ENCODE peak calls at places on chromosomes 2 and 18, in seven cellular contexts. One of them, this sample, is unnamed.
A peak's percentile ranks its signal among the peaks of the same experiment; 100 is the strongest.

GRCh38 chr2:15640291-15640711 is 48.6 kb downstream of the DDX1 start:
- DNase-seq in PC-9: no peak
- DNase-seq in epithelial cell of esophagus: peak; percentile 86
- DNase-seq in colonic mucosa: no peak
- DNase-seq in tibial nerve: no peak
- DNase-seq in prostate gland: no peak
- DNase-seq in AG10803: peak; percentile 49
- DNase-seq in this sample: no peak

GRCh38 chr2:240249423-240250149 is 109.1 kb upstream of the OTOS start:
- DNase-seq in AG10803: no peak
- DNase-seq in epithelial cell of esophagus: no peak
- DNase-seq in colonic mucosa: peak; percentile 9
- DNase-seq in prostate gland: no peak
- DNase-seq in tibial nerve: no peak
- DNase-seq in PC-9: no peak
- DNase-seq in this sample: no peak

GRCh38 chr2:68045337-68045736 is 17.5 kb downstream of the C1D start:
- DNase-seq in colonic mucosa: no peak
- DNase-seq in PC-9: no peak
- DNase-seq in AG10803: peak; percentile 49
- DNase-seq in prostate gland: peak; percentile 14
- DNase-seq in epithelial cell of esophagus: peak; percentile 13
- DNase-seq in tibial nerve: no peak
- DNase-seq in this sample: no peak

GRCh38 chr2:25895046-25895445 is 16.8 kb upstream of the ASXL2 start:
- DNase-seq in colonic mucosa: no peak
- DNase-seq in epithelial cell of esophagus: no peak
- DNase-seq in PC-9: no peak
- DNase-seq in prostate gland: no peak
- DNase-seq in tibial nerve: no peak
- DNase-seq in AG10803: no peak
- DNase-seq in this sample: no peak

GRCh38 chr2:128442891-128443302 is 124.2 kb upstream of the HS6ST1 start:
- DNase-seq in PC-9: no peak
- DNase-seq in tibial nerve: no peak
- DNase-seq in AG10803: no peak
- DNase-seq in prostate gland: no peak
- DNase-seq in colonic mucosa: peak; percentile 21
- DNase-seq in epithelial cell of esophagus: no peak
- DNase-seq in this sample: no peak

GRCh38 chr2:167431949-167432348 is 543.7 kb downstream of the XIRP2 start:
- DNase-seq in epithelial cell of esophagus: no peak
- DNase-seq in PC-9: no peak
- DNase-seq in prostate gland: no peak
- DNase-seq in colonic mucosa: no peak
- DNase-seq in tibial nerve: no peak
- DNase-seq in AG10803: no peak
- DNase-seq in this sample: no peak

GRCh38 chr18:395481-396250 is 104.8 kb downstream of the COLEC12 start:
- DNase-seq in AG10803: peak; percentile 94
- DNase-seq in tibial nerve: peak; percentile 42
- DNase-seq in epithelial cell of esophagus: no peak
- DNase-seq in colonic mucosa: no peak
- DNase-seq in PC-9: no peak
- DNase-seq in prostate gland: peak; percentile 40
- DNase-seq in this sample: no peak

GRCh38 chr2:209525834-209526281 is 102.0 kb downstream of the MAP2 start:
- DNase-seq in prostate gland: no peak
- DNase-seq in PC-9: no peak
- DNase-seq in AG10803: peak; percentile 87
- DNase-seq in epithelial cell of esophagus: peak; percentile 29
- DNase-seq in tibial nerve: no peak
- DNase-seq in colonic mucosa: no peak
- DNase-seq in this sample: no peak

GRCh38 chr2:173667415-173667814 is 297.8 kb downstream of the SP3 start:
- DNase-seq in prostate gland: no peak
- DNase-seq in colonic mucosa: no peak
- DNase-seq in tibial nerve: no peak
- DNase-seq in PC-9: no peak
- DNase-seq in epithelial cell of esophagus: peak; percentile 67
- DNase-seq in AG10803: no peak
- DNase-seq in this sample: peak; percentile 38

GRCh38 chr2:230849633-230850357 is 14.9 kb upstream of the ITM2C start:
- DNase-seq in tibial nerve: peak; percentile 52
- DNase-seq in AG10803: no peak
- DNase-seq in epithelial cell of esophagus: peak; percentile 45
- DNase-seq in PC-9: peak; percentile 53
- DNase-seq in prostate gland: no peak
- DNase-seq in colonic mucosa: peak; percentile 63
- DNase-seq in this sample: peak; percentile 53

GRCh38 chr2:50957880-50958279 is 74.1 kb downstream of the NRXN1 start:
- DNase-seq in colonic mucosa: no peak
- DNase-seq in prostate gland: no peak
- DNase-seq in AG10803: no peak
- DNase-seq in tibial nerve: no peak
- DNase-seq in epithelial cell of esophagus: no peak
- DNase-seq in PC-9: no peak
- DNase-seq in this sample: no peak

GRCh38 chr2:221203138-221203537 is 369.0 kb downstream of the EPHA4 start:
- DNase-seq in epithelial cell of esophagus: no peak
- DNase-seq in prostate gland: no peak
- DNase-seq in tibial nerve: no peak
- DNase-seq in AG10803: no peak
- DNase-seq in colonic mucosa: no peak
- DNase-seq in PC-9: no peak
- DNase-seq in this sample: no peak

GRCh38 chr2:133886735-133887675 is 318.7 kb upstream of the NCKAP5 start:
- DNase-seq in tibial nerve: peak; percentile 82
- DNase-seq in colonic mucosa: peak; percentile 64
- DNase-seq in AG10803: peak; percentile 99
- DNase-seq in PC-9: peak; percentile 49
- DNase-seq in prostate gland: peak; percentile 71
- DNase-seq in epithelial cell of esophagus: peak; percentile 83
- DNase-seq in this sample: peak; percentile 80

GRCh38 chr2:239303711-239304532 is 96.9 kb downstream of the HDAC4 start:
- DNase-seq in tibial nerve: no peak
- DNase-seq in prostate gland: no peak
- DNase-seq in PC-9: no peak
- DNase-seq in AG10803: no peak
- DNase-seq in colonic mucosa: no peak
- DNase-seq in epithelial cell of esophagus: no peak
- DNase-seq in this sample: no peak

GRCh38 chr2:62475172-62476011 is 30.6 kb downstream of the TMEM17 start:
- DNase-seq in AG10803: peak; percentile 82
- DNase-seq in PC-9: no peak
- DNase-seq in prostate gland: peak; percentile 42
- DNase-seq in epithelial cell of esophagus: peak; percentile 46
- DNase-seq in tibial nerve: no peak
- DNase-seq in colonic mucosa: no peak
- DNase-seq in this sample: no peak

GRCh38 chr2:216942016-216942415 is 82.2 kb upstream of the TNP1 start:
- DNase-seq in AG10803: no peak
- DNase-seq in prostate gland: no peak
- DNase-seq in epithelial cell of esophagus: no peak
- DNase-seq in tibial nerve: no peak
- DNase-seq in PC-9: no peak
- DNase-seq in colonic mucosa: no peak
- DNase-seq in this sample: no peak

GRCh38 chr2:215619022-215619958 is 183.4 kb upstream of the FN1 start:
- DNase-seq in epithelial cell of esophagus: no peak
- DNase-seq in PC-9: peak; percentile 74
- DNase-seq in tibial nerve: no peak
- DNase-seq in prostate gland: no peak
- DNase-seq in AG10803: no peak
- DNase-seq in colonic mucosa: no peak
- DNase-seq in this sample: peak; percentile 34

GRCh38 chr18:34729264-34729663 is 19.2 kb downstream of the DTNA start:
- DNase-seq in AG10803: peak; percentile 29
- DNase-seq in epithelial cell of esophagus: peak; percentile 65
- DNase-seq in PC-9: no peak
- DNase-seq in prostate gland: no peak
- DNase-seq in colonic mucosa: peak; percentile 27
- DNase-seq in tibial nerve: no peak
- DNase-seq in this sample: peak; percentile 50
- TF ChIP-seq CTCF in AG10803: peak; percentile 56
- TF ChIP-seq CTCF in epithelial cell of esophagus: peak; percentile 85
- TF ChIP-seq CTCF in PC-9: peak; percentile 58
- TF ChIP-seq CTCF in prostate gland: peak; percentile 34
- TF ChIP-seq CTCF in colonic mucosa: peak; percentile 40
- TF ChIP-seq CTCF in tibial nerve: peak; percentile 26
- TF ChIP-seq CTCF in this sample: peak; percentile 25

DNA sequence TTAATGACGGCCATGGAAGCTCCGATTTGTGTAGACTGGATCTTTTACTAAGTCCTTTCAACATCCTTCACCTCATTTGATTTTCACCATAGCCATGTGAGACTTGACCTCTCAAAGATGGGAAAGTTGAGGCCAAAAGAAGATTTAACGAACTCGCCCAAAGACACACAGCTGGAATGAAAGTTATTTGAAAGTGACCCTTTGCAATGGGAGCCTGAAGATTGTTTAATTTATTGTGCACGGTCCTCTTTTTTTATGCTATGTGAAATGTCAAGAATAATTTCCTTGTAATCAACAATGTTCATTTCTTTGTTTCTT is 58.0 kb upstream of the COPS8 start:
- DNase-seq in PC-9: no peak
- DNase-seq in prostate gland: no peak
- DNase-seq in colonic mucosa: no peak
- DNase-seq in AG10803: no peak
- DNase-seq in epithelial cell of esophagus: no peak
- DNase-seq in tibial nerve: no peak
- DNase-seq in this sample: no peak
- TF ChIP-seq CTCF in PC-9: peak; percentile 27
- TF ChIP-seq CTCF in prostate gland: no peak
- TF ChIP-seq CTCF in colonic mucosa: no peak
- TF ChIP-seq CTCF in AG10803: no peak
- TF ChIP-seq CTCF in epithelial cell of esophagus: no peak
- TF ChIP-seq CTCF in tibial nerve: no peak
- TF ChIP-seq CTCF in this sample: no peak

GRCh38 chr18:56785006-56785405 is 133.8 kb downstream of the WDR7 start:
- DNase-seq in AG10803: no peak
- DNase-seq in PC-9: no peak
- DNase-seq in epithelial cell of esophagus: no peak
- DNase-seq in colonic mucosa: no peak
- DNase-seq in prostate gland: no peak
- DNase-seq in tibial nerve: no peak
- DNase-seq in this sample: no peak

GRCh38 chr18:56787392-56787791 is 136.2 kb downstream of the WDR7 start:
- DNase-seq in epithelial cell of esophagus: no peak
- DNase-seq in AG10803: no peak
- DNase-seq in PC-9: no peak
- DNase-seq in tibial nerve: no peak
- DNase-seq in colonic mucosa: no peak
- DNase-seq in prostate gland: no peak
- DNase-seq in this sample: no peak

GRCh38 chr18:56789889-56790180 is 138.7 kb downstream of the WDR7 start:
- DNase-seq in PC-9: no peak
- DNase-seq in epithelial cell of esophagus: no peak
- DNase-seq in colonic mucosa: no peak
- DNase-seq in prostate gland: no peak
- DNase-seq in tibial nerve: no peak
- DNase-seq in AG10803: no peak
- DNase-seq in this sample: no peak

GRCh38 chr18:56789004-56789888 is 138.1 kb downstream of the WDR7 start:
- DNase-seq in colonic mucosa: peak; percentile 28
- DNase-seq in PC-9: no peak
- DNase-seq in AG10803: no peak
- DNase-seq in prostate gland: no peak
- DNase-seq in tibial nerve: no peak
- DNase-seq in epithelial cell of esophagus: peak; percentile 55
- DNase-seq in this sample: peak; percentile 26
- TF ChIP-seq CTCF in colonic mucosa: peak; percentile 34
- TF ChIP-seq CTCF in PC-9: peak; percentile 42
- TF ChIP-seq CTCF in AG10803: peak; percentile 52
- TF ChIP-seq CTCF in prostate gland: no peak
- TF ChIP-seq CTCF in tibial nerve: no peak
- TF ChIP-seq CTCF in epithelial cell of esophagus: peak; percentile 72
- TF ChIP-seq CTCF in this sample: peak; percentile 54

GRCh38 chr2:105443610-105444598 is 45.1 kb upstream of the FHL2 start:
- DNase-seq in AG10803: no peak
- DNase-seq in tibial nerve: no peak
- DNase-seq in PC-9: peak; percentile 52
- DNase-seq in prostate gland: peak; percentile 81
- DNase-seq in epithelial cell of esophagus: peak; percentile 70
- DNase-seq in colonic mucosa: no peak
- DNase-seq in this sample: no peak
- TF ChIP-seq CTCF in AG10803: no peak
- TF ChIP-seq CTCF in tibial nerve: no peak
- TF ChIP-seq CTCF in PC-9: no peak
- TF ChIP-seq CTCF in prostate gland: peak; percentile 30
- TF ChIP-seq CTCF in epithelial cell of esophagus: peak; percentile 31
- TF ChIP-seq CTCF in colonic mucosa: no peak
- TF ChIP-seq CTCF in this sample: no peak

GRCh38 chr18:77001041-77001440 is 131.5 kb downstream of the MBP start:
- DNase-seq in PC-9: no peak
- DNase-seq in colonic mucosa: no peak
- DNase-seq in tibial nerve: no peak
- DNase-seq in AG10803: no peak
- DNase-seq in epithelial cell of esophagus: no peak
- DNase-seq in prostate gland: no peak
- DNase-seq in this sample: no peak

GRCh38 chr18:76999077-76999476 is 133.5 kb downstream of the MBP start:
- DNase-seq in colonic mucosa: no peak
- DNase-seq in AG10803: no peak
- DNase-seq in tibial nerve: no peak
- DNase-seq in PC-9: no peak
- DNase-seq in prostate gland: no peak
- DNase-seq in epithelial cell of esophagus: no peak
- DNase-seq in this sample: no peak

GRCh38 chr18:77001979-77002378 is 130.6 kb downstream of the MBP start:
- DNase-seq in AG10803: no peak
- DNase-seq in epithelial cell of esophagus: no peak
- DNase-seq in tibial nerve: no peak
- DNase-seq in colonic mucosa: no peak
- DNase-seq in prostate gland: no peak
- DNase-seq in PC-9: no peak
- DNase-seq in this sample: no peak

GRCh38 chr18:77002496-77002895 is 130.1 kb downstream of the MBP start:
- DNase-seq in prostate gland: no peak
- DNase-seq in tibial nerve: no peak
- DNase-seq in colonic mucosa: no peak
- DNase-seq in PC-9: no peak
- DNase-seq in epithelial cell of esophagus: no peak
- DNase-seq in AG10803: no peak
- DNase-seq in this sample: no peak

GRCh38 chr18:77000527-77000926 is 132.1 kb downstream of the MBP start:
- DNase-seq in PC-9: peak; percentile 31
- DNase-seq in colonic mucosa: peak; percentile 54
- DNase-seq in tibial nerve: peak; percentile 54
- DNase-seq in AG10803: peak; percentile 24
- DNase-seq in epithelial cell of esophagus: peak; percentile 48
- DNase-seq in prostate gland: peak; percentile 30
- DNase-seq in this sample: peak; percentile 82
- TF ChIP-seq CTCF in PC-9: peak; percentile 98
- TF ChIP-seq CTCF in colonic mucosa: peak; percentile 98
- TF ChIP-seq CTCF in tibial nerve: peak; percentile 95
- TF ChIP-seq CTCF in AG10803: peak; percentile 99
- TF ChIP-seq CTCF in epithelial cell of esophagus: peak; percentile 98
- TF ChIP-seq CTCF in prostate gland: peak; percentile 93
- TF ChIP-seq CTCF in this sample: peak; percentile 100